ENCODE peak calls at places on chromosomes 16 and 17, in ten cellular contexts. Q is prostate gland, Z is body of pancreas, H is spleen, L is heart left ventricle, V is GM12878, A is thyroid gland, J is esophagus squamous epithelium, U is breast epithelium, C is ovary. K is an unnamed sample. For H3K36me3, the result is how much of the 10 kb centered on the place peaks cover.

GRCh38 chr17:78716814-78717393 is 65.2 kb downstream of the CYTH1 start:
- DNase-seq in Q (peak), Z (peak), H (peak), L (peak), V (no peak), A (peak), J (no peak), U (peak), C (peak), K (peak)

GRCh38 chr16:74611721-74612120 is 4.8 kb upstream of the GLG1 start:
- DNase-seq in Q (no peak), Z (no peak), H (no peak), L (no peak), V (no peak), A (no peak), J (no peak), U (no peak), C (no peak), K (no peak)

GRCh38 chr17:17242246-17242645 is 5.3 kb upstream of the FLCN start:
- DNase-seq in Q (no peak), Z (no peak), H (no peak), L (no peak), V (no peak), A (no peak), J (no peak), U (no peak), C (no peak), K (no peak)

GRCh38 chr17:40425741-40426140 is 8.0 kb upstream of the TOP2A start:
- DNase-seq in Q (no peak), Z (no peak), H (no peak), L (no peak), V (no peak), A (no peak), J (no peak), U (no peak), C (no peak), K (no peak)

GRCh38 chr16:56833243-56833970 is 31.6 kb upstream of the SLC12A3 start:
- DNase-seq in Q (no peak), Z (no peak), H (no peak), L (no peak), V (no peak), A (no peak), J (no peak), U (no peak), C (no peak), K (no peak)

GRCh38 chr16:4776141-4776705 is 9.3 kb upstream of the ZNF500 start:
- DNase-seq in Q (no peak), Z (no peak), H (no peak), L (no peak), V (no peak), A (no peak), J (no peak), U (no peak), C (no peak), K (no peak)

GRCh38 chr16:330746-331145 is 21.8 kb downstream of the AXIN1 start:
- DNase-seq in Q (no peak), Z (no peak), H (no peak), L (no peak), V (no peak), A (no peak), J (no peak), U (no peak), C (no peak), K (no peak)

GRCh38 chr16:720507-720989 is 398 bp upstream of the ANTKMT start:
- DNase-seq in Q (no peak), Z (peak), H (no peak), L (peak), V (no peak), A (peak), J (no peak), U (no peak), C (peak), K (peak)

GRCh38 chr16:54244061-54244886 is 42.3 kb downstream of the IRX3 start:
- DNase-seq in Q (no peak), Z (no peak), H (no peak), L (no peak), V (no peak), A (no peak), J (no peak), U (no peak), C (no peak), K (no peak)

GRCh38 chr16:1944612-1945199 is 1.7 kb upstream of the MSRB1 start:
- DNase-seq in Q (no peak), Z (no peak), H (peak), L (no peak), V (no peak), A (no peak), J (no peak), U (no peak), C (no peak), K (no peak)

GRCh38 chr17:28144019-28144418 is 101.5 kb downstream of the NLK start:
- DNase-seq in Q (no peak), Z (no peak), H (no peak), L (no peak), V (no peak), A (no peak), J (no peak), U (no peak), C (no peak), K (no peak)

GRCh38 chr16:81483970-81484595 is 39.5 kb downstream of the CMIP start:
- DNase-seq in Q (no peak), Z (no peak), H (no peak), L (no peak), V (no peak), A (no peak), J (no peak), U (no peak), C (no peak), K (no peak)

GRCh38 chr16:81480856-81481821 is 36.5 kb downstream of the CMIP start:
- DNase-seq in Q (no peak), Z (no peak), H (peak), L (peak), V (peak), A (peak), J (peak), U (no peak), C (no peak), K (peak)

GRCh38 chr16:81485225-81485624 is 40.6 kb downstream of the CMIP start:
- DNase-seq in Q (no peak), Z (no peak), H (no peak), L (no peak), V (no peak), A (no peak), J (no peak), U (no peak), C (no peak), K (no peak)

GRCh38 chr16:81482329-81483063 is 37.9 kb downstream of the CMIP start:
- DNase-seq in Q (no peak), Z (no peak), H (no peak), L (no peak), V (no peak), A (peak), J (no peak), U (no peak), C (no peak), K (no peak)

GRCh38 chr16:81483064-81483969 is 38.7 kb downstream of the CMIP start:
- DNase-seq in Q (no peak), Z (no peak), H (no peak), L (no peak), V (no peak), A (no peak), J (no peak), U (no peak), C (no peak), K (no peak)
- H3K27ac ChIP-seq in Q (no peak), Z (no peak), H (no peak), L (no peak), V (no peak), A (no peak), J (peak), U (no peak), C (no peak), K (peak)

GRCh38 chr16:10969615-10970014 is 25.3 kb downstream of the CLEC16A start:
- DNase-seq in Q (no peak), Z (no peak), H (no peak), L (no peak), V (no peak), A (no peak), J (no peak), U (no peak), C (no peak), K (no peak)
- H3K36me3 ChIP-seq in Q (under half), Z (under half), H (half or more), L (under half), V (under half), A (under half), J (under half), U (under half), C (under half), K (under half)

GRCh38 chr16:87851141-87851587 is 18.1 kb downstream of the SLC7A5 start:
- DNase-seq in Q (no peak), Z (no peak), H (no peak), L (no peak), V (no peak), A (no peak), J (no peak), U (no peak), C (no peak), K (no peak)

GRCh38 chr16:87850009-87851006 is 19.0 kb downstream of the SLC7A5 start:
- DNase-seq in Q (peak), Z (peak), H (peak), L (peak), V (no peak), A (peak), J (no peak), U (no peak), C (peak), K (peak)

GRCh38 chr16:87847785-87848675 is 21.3 kb downstream of the SLC7A5 start:
- DNase-seq in Q (no peak), Z (peak), H (no peak), L (no peak), V (no peak), A (no peak), J (no peak), U (no peak), C (no peak), K (peak)

GRCh38 chr16:87848676-87849345 is 20.5 kb downstream of the SLC7A5 start:
- DNase-seq in Q (no peak), Z (peak), H (no peak), L (no peak), V (no peak), A (no peak), J (no peak), U (peak), C (no peak), K (no peak)

DNA sequence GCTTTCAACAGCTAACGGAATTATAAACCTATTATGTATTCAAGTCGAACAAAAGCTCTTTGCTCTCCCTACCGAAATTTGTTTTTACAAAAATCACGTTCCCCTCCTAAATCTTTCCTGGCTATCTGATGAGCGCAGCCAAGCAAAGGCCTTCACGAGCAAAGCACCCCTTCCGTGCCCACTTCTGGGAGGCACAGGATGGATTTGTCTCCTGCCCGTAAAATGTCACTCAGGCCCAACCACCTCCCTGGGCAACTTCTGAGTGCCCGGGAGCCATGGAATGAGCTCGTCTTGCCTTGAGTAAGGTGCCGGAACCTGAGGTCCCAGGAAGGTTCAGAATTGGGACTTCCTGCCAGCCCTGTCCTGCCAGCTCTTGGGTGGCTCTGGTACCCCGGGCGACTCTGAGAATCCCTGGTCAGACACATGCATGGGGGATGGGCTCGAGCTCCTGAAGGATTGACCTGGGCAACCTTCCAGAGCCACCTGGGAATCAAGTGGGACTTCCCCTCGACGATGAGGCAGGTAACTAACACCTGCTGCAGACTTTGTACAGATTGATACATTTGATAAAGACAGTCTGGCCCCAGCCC is 19.8 kb downstream of the SLC7A5 start:
- DNase-seq in Q (no peak), Z (no peak), H (no peak), L (no peak), V (no peak), A (no peak), J (no peak), U (no peak), C (peak), K (no peak)
- TF ChIP-seq POLR2A in Q (no peak), Z (no peak), H (no peak), L (no peak), V (no peak), A (no peak), J (no peak), U (no peak), C (no peak), K (no peak)

DNA sequence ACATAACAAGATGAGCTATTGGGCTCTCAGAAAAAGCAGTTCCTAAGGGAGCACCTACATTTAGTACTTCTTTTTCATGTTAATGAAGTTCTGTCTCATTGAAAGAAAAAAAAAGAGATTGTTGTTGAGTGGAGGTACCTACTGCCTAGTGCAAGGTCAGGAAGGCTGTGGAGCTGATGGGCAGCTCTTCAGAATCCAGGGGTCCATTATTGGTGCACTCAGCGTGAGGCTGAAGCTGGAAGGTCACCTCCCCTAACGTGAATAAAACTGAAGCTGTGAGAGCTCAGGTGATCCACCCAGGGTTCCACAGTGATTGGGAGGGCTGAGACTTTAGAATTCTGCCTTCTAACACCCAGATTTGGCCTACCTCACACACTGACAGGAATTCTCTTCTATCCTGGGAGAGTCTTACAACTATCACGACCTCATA is 153.9 kb upstream of the TBX2 start:
- DNase-seq in Q (no peak), Z (no peak), H (no peak), L (no peak), V (no peak), A (no peak), J (no peak), U (no peak), C (no peak), K (no peak)
- H3K27ac ChIP-seq in Q (no peak), Z (no peak), H (no peak), L (no peak), V (no peak), A (no peak), J (no peak), U (no peak), C (no peak), K (no peak)

GRCh38 chr16:58510776-58511628 is 4.3 kb upstream of the SETD6 start:
- DNase-seq in Q (no peak), Z (peak), H (peak), L (peak), V (no peak), A (no peak), J (no peak), U (no peak), C (peak), K (no peak)
- H3K36me3 ChIP-seq in Q (under half), Z (under half), H (under half), L (half or more), V (under half), A (under half), J (under half), U (under half), C (under half), K (under half)

DNA sequence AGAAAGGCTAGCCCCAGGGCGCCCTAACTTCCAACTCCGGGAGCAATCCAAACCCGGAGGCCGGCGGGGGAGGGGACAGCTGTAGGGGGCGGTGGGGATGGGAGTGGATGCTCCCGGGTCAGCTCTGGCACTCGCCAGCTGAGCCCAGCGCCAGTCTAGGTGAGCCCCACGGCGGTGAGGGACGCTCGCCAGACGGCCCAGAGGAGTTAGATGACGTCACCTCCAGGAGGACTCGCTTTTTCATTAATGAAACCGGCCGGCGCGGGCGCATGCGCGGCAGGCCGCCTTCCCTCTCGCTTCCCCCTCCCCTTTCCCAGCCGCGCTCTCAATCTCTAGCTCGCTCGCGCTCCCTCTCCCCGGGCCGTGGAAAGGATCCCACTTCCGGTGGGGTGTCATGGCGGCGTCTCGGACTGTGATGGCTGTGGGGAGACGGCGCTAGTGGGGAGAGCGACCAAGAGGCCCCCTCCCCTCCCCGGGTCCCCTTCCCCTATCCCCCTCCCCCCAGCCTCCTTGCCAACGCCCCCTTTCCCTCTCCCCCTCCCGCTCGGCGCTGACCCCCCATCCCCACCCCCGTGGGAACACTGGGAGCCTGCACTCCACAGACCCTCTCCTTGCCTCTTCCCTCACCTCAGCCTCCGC is at the start of gene NF1:
- DNase-seq in Q (peak), Z (peak), H (peak), L (peak), V (peak), A (peak), J (peak), U (peak), C (peak), K (peak)
- TF ChIP-seq POLR2A in Q (peak), Z (peak), H (no peak), L (no peak), V (peak), A (peak), J (peak), U (peak), C (peak), K (peak)